ENCODE peak calls at places on chromosomes 1 and 21, in five cellular contexts. K is CD8-positive, alpha-beta memory T cell; H is mesenchymal stem cell; J is breast epithelium; F is ovary. V is an unnamed sample.
A peak's percentile ranks its signal among the peaks of the same experiment; 100 is the strongest.

GRCh38 chr1:216917039-216917438 is 193.8 kb upstream of the ESRRG start:
- DNase-seq in F (no peak), H (no peak), K (no peak), J (no peak), V (no peak)

GRCh38 chr1:36706416-36706815 is 223.7 kb upstream of the CSF3R start:
- DNase-seq in H (no peak), J (no peak), F (no peak), K (no peak), V (no peak)

GRCh38 chr1:2079396-2080085 is 29.3 kb downstream of the PRKCZ start:
- DNase-seq in H (no peak), F (no peak), K (no peak), J (no peak), V (no peak)

GRCh38 chr1:179995576-179995975 is 41.0 kb downstream of the CEP350 start:
- DNase-seq in K (no peak), J (no peak), F (no peak), H (no peak), V (no peak)

GRCh38 chr1:247392088-247392487 is 23.9 kb upstream of the NLRP3 start:
- DNase-seq in H (no peak), J (no peak), F (no peak), K (no peak), V (no peak)

GRCh38 chr1:147494998-147495580 is 46.2 kb upstream of the BCL9 start:
- DNase-seq in K (peak; percentile 52), J (peak; percentile 45), F (peak; percentile 78), H (peak; percentile 80), V (no peak)

GRCh38 chr1:164636744-164637143 is 77.8 kb downstream of the PBX1 start:
- DNase-seq in F (no peak), K (no peak), J (no peak), H (no peak), V (no peak)

GRCh38 chr1:230333590-230334446 is 92.3 kb downstream of the PGBD5 start:
- DNase-seq in K (no peak), H (no peak), J (no peak), F (no peak), V (no peak)

DNA sequence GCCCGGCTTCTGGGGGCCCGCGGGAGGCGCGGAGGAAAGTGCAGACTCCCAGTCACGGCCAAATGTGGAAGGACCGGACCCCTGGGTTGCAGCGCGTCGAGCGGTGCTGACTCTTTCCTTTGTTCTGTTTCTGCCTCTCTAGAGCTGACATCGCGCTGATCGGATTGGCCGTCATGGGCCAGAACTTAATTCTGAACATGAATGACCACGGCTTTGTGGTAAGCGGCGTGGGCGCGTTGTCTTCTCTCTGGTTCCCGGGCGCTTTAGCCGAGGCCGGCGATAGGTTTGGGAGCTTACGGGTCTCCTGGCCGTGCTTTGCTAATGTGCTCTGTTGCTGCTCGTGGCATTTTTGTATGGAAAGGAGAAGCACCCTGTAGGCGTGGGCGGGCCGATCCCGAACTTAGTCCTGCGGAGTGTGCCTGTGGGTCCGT is 638 bp downstream of the PGD start:
- DNase-seq in H (peak; percentile 65), K (no peak), F (no peak), J (no peak), V (no peak)
- H3K27me3 ChIP-seq in H (no peaks in the 10 kb centered on the region), K (no peaks in the 10 kb centered on the region), F (no peaks in the 10 kb centered on the region), J (no peaks in the 10 kb centered on the region), V (no peaks in the 10 kb centered on the region)

DNA sequence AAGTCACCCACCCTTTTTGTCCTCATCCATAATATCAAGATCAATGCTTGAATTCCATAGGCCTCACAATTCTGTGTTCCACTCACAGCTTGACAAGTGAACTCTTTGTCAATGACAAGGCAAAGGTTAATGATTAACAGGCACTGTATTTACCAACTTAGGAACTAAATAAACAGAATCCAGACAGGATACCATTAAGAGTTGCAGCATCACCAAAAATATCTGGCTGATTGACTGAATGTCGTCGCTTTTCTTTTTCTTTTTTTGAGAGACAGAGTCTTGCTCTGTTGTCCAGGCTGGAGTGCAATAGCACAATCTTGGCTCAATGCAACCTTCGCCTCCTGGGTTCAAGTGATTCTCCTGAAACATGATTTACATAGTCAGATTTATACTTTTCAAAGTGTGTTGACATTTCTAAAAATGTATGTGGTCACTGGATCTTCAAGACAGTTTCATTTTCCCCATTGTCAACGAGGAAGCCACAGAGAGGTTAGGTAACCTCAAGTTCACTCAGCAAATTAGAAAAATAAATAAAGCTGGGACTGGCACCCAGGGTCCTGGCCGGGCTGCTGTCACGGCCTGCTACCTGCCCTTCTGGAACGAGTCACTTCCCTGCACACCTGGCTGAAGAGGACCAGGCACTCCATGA is 81.0 kb downstream of the PDE9A start:
- DNase-seq in H (no peak), J (no peak), F (no peak), K (no peak), V (no peak)
- H3K27me3 ChIP-seq in H (peaks cover 9% of the 10 kb centered on the region), J (no peaks in the 10 kb centered on the region), F (no peaks in the 10 kb centered on the region), K (peaks cover 2% of the 10 kb centered on the region), V (no peaks in the 10 kb centered on the region)

GRCh38 chr1:22972063-22972405 is 632 bp downstream of the LACTBL1 start:
- DNase-seq in F (no peak), J (no peak), H (no peak), K (no peak), V (no peak)
- H3K27me3 ChIP-seq in F (no peaks in the 10 kb centered on the region), J (no peaks in the 10 kb centered on the region), H (peaks cover 58% of the 10 kb centered on the region), K (peaks cover 17% of the 10 kb centered on the region), V (peaks cover 3% of the 10 kb centered on the region)

GRCh38 chr1:46477153-46477929 is 12.3 kb upstream of the DMBX1 start:
- DNase-seq in K (peak; percentile 62), H (peak; percentile 71), F (peak; percentile 82), J (peak; percentile 61), V (no peak)

GRCh38 chr1:46478721-46479485 is 10.7 kb upstream of the DMBX1 start:
- DNase-seq in J (no peak), F (no peak), K (no peak), H (no peak), V (no peak)

GRCh38 chr1:46480959-46481646 is 8.5 kb upstream of the DMBX1 start:
- DNase-seq in H (no peak), F (peak; percentile 57), J (no peak), K (no peak), V (peak; percentile 29)

GRCh38 chr1:46481961-46482360 is 7.7 kb upstream of the DMBX1 start:
- DNase-seq in F (no peak), J (no peak), K (no peak), H (no peak), V (no peak)

GRCh38 chr1:46479744-46480350 is 9.8 kb upstream of the DMBX1 start:
- DNase-seq in F (no peak), H (no peak), J (no peak), K (no peak), V (no peak)
- H3K27me3 ChIP-seq in F (no peaks in the 10 kb centered on the region), H (peaks cover 95% of the 10 kb centered on the region), J (no peaks in the 10 kb centered on the region), K (peaks cover 6% of the 10 kb centered on the region), V (peaks cover 3% of the 10 kb centered on the region)

GRCh38 chr1:8217809-8218208 is 100.1 kb upstream of the SLC45A1 start:
- DNase-seq in H (no peak), F (no peak), K (no peak), J (no peak), V (no peak)
- H3K27me3 ChIP-seq in H (no peaks in the 10 kb centered on the region), F (no peaks in the 10 kb centered on the region), K (peaks cover 14% of the 10 kb centered on the region), J (no peaks in the 10 kb centered on the region), V (no peaks in the 10 kb centered on the region)

GRCh38 chr1:22625262-22625925 is 11.0 kb upstream of the C1QA start:
- DNase-seq in F (no peak), K (no peak), H (peak; percentile 11), J (no peak), V (no peak)
- H3K27me3 ChIP-seq in F (no peaks in the 10 kb centered on the region), K (peaks cover 5% of the 10 kb centered on the region), H (peaks cover 89% of the 10 kb centered on the region), J (no peaks in the 10 kb centered on the region), V (peaks cover 17% of the 10 kb centered on the region)

GRCh38 chr1:10776206-10776905 is 20.1 kb downstream of the CASZ1 start:
- DNase-seq in F (no peak), H (no peak), K (no peak), J (peak; percentile 75), V (peak; percentile 45)

GRCh38 chr1:10773376-10773775 is 23.1 kb downstream of the CASZ1 start:
- DNase-seq in J (no peak), K (no peak), H (no peak), F (no peak), V (no peak)

GRCh38 chr1:10772711-10773110 is 23.7 kb downstream of the CASZ1 start:
- DNase-seq in F (no peak), K (no peak), H (no peak), J (no peak), V (no peak)

GRCh38 chr1:10773851-10774614 is 22.4 kb downstream of the CASZ1 start:
- DNase-seq in K (no peak), F (no peak), H (no peak), J (no peak), V (no peak)

DNA sequence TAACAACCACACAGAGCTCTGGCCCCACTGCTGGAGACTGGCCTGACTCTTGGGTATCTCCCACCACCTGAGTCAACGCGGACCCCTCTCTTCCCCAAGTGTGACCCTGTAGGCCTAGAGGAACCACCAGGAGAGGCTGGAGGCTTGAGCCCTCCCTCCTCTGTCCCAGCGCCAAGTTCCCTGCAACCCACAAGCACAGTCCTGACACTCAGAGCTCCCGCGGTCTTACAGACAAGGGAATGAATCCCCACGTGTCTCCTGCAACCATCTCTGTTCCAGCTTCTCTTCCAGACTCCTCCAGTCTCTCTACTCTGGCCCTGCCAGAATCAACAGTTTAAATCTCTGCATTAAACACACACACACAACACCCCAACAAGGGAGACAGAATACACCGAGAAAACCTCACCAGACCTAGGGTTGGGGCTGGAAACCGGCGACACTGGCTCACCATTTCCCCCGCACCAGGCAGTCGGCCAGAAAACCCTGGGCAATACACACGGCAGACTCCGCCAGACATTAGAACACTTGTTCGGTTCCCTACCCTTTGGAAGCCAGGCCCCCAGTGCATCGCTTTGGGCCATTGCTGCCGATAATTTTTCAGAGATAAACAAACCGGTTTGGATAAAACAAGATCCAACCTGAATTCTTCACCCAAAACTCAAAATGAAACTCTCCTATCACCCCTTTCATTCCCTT is 21.7 kb downstream of the CASZ1 start:
- DNase-seq in K (no peak), H (no peak), J (no peak), F (no peak), V (no peak)
- H3K27me3 ChIP-seq in K (no peaks in the 10 kb centered on the region), H (peaks cover 89% of the 10 kb centered on the region), J (no peaks in the 10 kb centered on the region), F (no peaks in the 10 kb centered on the region), V (no peaks in the 10 kb centered on the region)

DNA sequence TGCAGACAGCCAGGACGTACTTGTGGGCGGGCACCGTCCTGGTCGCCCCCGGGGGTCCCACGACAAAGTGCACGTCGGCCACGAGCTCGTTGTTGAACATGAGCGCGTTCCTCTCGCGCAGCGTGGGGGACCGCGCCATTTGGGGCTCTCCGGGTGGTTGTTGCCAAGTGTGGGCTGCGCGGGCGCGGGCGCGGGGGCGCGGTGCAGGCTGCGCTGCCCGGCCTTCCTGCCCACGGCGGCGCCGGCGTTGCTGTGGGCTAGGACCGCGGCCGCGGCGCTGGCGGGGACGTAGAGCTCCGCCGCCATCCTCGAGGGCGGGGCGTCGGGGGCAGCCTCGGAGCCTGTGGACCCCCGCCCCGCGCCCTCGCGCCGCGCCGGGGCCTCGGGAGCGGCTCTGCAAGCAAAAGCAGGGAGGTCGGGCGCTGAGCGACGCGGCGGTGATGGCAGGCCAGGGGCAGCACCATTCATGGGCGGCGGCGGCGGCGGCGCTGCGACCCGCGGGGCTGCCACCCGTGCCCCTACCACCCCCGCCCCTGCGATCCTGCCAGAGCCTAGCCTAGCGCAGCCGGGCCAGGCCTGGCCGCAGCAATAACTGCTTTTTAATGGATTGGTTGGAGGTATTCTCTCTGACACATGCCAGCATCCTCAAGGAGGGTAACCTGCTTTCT is 10.4 kb downstream of the CNR2 start:
- DNase-seq in K (no peak), H (no peak), J (no peak), F (no peak), V (no peak)
- H3K27me3 ChIP-seq in K (no peaks in the 10 kb centered on the region), H (peaks cover 56% of the 10 kb centered on the region), J (no peaks in the 10 kb centered on the region), F (no peaks in the 10 kb centered on the region), V (peaks cover 10% of the 10 kb centered on the region)

GRCh38 chr1:22652881-22653316 is at the start of gene C1QB:
- DNase-seq in F (no peak), K (no peak), H (no peak), J (peak; percentile 43), V (no peak)
- H3K27me3 ChIP-seq in F (no peaks in the 10 kb centered on the region), K (no peaks in the 10 kb centered on the region), H (peaks cover 78% of the 10 kb centered on the region), J (no peaks in the 10 kb centered on the region), V (peaks cover 19% of the 10 kb centered on the region)